ENCODE peak calls at places on chromosomes 12 and 14, in six cellular contexts. One of them, this sample, is unnamed.

GRCh38 chr12:98002887-98003493 is 512.4 kb upstream of the TMPO start:
- DNase-seq in neuronal stem cell: peak
- DNase-seq in IMR-90: peak
- DNase-seq in H1: peak
- DNase-seq in mesenchymal stem cell: peak
- DNase-seq in H9: peak
- DNase-seq in this sample: peak

GRCh38 chr14:65847065-65847847 is 434.7 kb downstream of the FUT8 start:
- DNase-seq in IMR-90: no peak
- DNase-seq in H9: no peak
- DNase-seq in mesenchymal stem cell: no peak
- DNase-seq in H1: no peak
- DNase-seq in neuronal stem cell: no peak
- DNase-seq in this sample: no peak

GRCh38 chr14:89352976-89353817 is 63.8 kb downstream of the FOXN3 start:
- DNase-seq in H9: no peak
- DNase-seq in neuronal stem cell: no peak
- DNase-seq in H1: no peak
- DNase-seq in mesenchymal stem cell: no peak
- DNase-seq in IMR-90: no peak
- DNase-seq in this sample: no peak

GRCh38 chr12:107610030-107610859 is 75.4 kb upstream of the PWP1 start:
- DNase-seq in neuronal stem cell: peak
- DNase-seq in H9: peak
- DNase-seq in H1: peak
- DNase-seq in IMR-90: peak
- DNase-seq in mesenchymal stem cell: peak
- DNase-seq in this sample: no peak

GRCh38 chr12:125208942-125209341 is 143.7 kb downstream of the AACS start:
- DNase-seq in IMR-90: no peak
- DNase-seq in mesenchymal stem cell: no peak
- DNase-seq in neuronal stem cell: no peak
- DNase-seq in H1: no peak
- DNase-seq in H9: no peak
- DNase-seq in this sample: no peak

GRCh38 chr12:72288911-72289310 is 16.7 kb downstream of the TRHDE start:
- DNase-seq in IMR-90: peak
- DNase-seq in mesenchymal stem cell: no peak
- DNase-seq in H9: no peak
- DNase-seq in H1: no peak
- DNase-seq in neuronal stem cell: no peak
- DNase-seq in this sample: no peak

GRCh38 chr12:29858270-29858786 is 74.6 kb upstream of the TMTC1 start:
- DNase-seq in mesenchymal stem cell: no peak
- DNase-seq in IMR-90: no peak
- DNase-seq in neuronal stem cell: no peak
- DNase-seq in H1: no peak
- DNase-seq in H9: no peak
- DNase-seq in this sample: no peak

GRCh38 chr14:52051861-52052260 is 17.0 kb downstream of the NID2 start:
- DNase-seq in IMR-90: peak
- DNase-seq in H1: no peak
- DNase-seq in mesenchymal stem cell: peak
- DNase-seq in neuronal stem cell: no peak
- DNase-seq in H9: no peak
- DNase-seq in this sample: no peak

GRCh38 chr14:99244960-99245340 is 27.0 kb downstream of the BCL11B start:
- DNase-seq in H1: no peak
- DNase-seq in IMR-90: no peak
- DNase-seq in neuronal stem cell: no peak
- DNase-seq in H9: no peak
- DNase-seq in mesenchymal stem cell: no peak
- DNase-seq in this sample: no peak
- H2BK5ac ChIP-seq in H1: peak
- H2BK5ac ChIP-seq in IMR-90: no peak
- H2BK5ac ChIP-seq in neuronal stem cell: no peak
- H2BK5ac ChIP-seq in H9: no peak
- H2BK5ac ChIP-seq in mesenchymal stem cell: no peak
- H2BK5ac ChIP-seq in this sample: no peak

GRCh38 chr14:24114536-24115450 is at the start of the genes DCAF11 and NRL:
- DNase-seq in mesenchymal stem cell: peak
- DNase-seq in H1: peak
- DNase-seq in IMR-90: peak
- DNase-seq in H9: peak
- DNase-seq in neuronal stem cell: peak
- DNase-seq in this sample: peak
- H3K18ac ChIP-seq in mesenchymal stem cell: peak
- H3K18ac ChIP-seq in H1: peak
- H3K18ac ChIP-seq in IMR-90: peak
- H3K18ac ChIP-seq in H9: peak
- H3K18ac ChIP-seq in neuronal stem cell: peak
- H3K18ac ChIP-seq in this sample: peak

GRCh38 chr12:24929953-24930352 is 18.9 kb downstream of the BCAT1 start:
- DNase-seq in mesenchymal stem cell: no peak
- DNase-seq in H9: no peak
- DNase-seq in IMR-90: no peak
- DNase-seq in H1: no peak
- DNase-seq in neuronal stem cell: no peak
- DNase-seq in this sample: no peak

GRCh38 chr12:24937553-24938244 is 11.2 kb downstream of the BCAT1 start:
- DNase-seq in neuronal stem cell: no peak
- DNase-seq in IMR-90: peak
- DNase-seq in H9: no peak
- DNase-seq in H1: no peak
- DNase-seq in mesenchymal stem cell: no peak
- DNase-seq in this sample: peak

GRCh38 chr12:24933694-24934407 is 15.1 kb downstream of the BCAT1 start:
- DNase-seq in IMR-90: no peak
- DNase-seq in neuronal stem cell: no peak
- DNase-seq in mesenchymal stem cell: no peak
- DNase-seq in H9: no peak
- DNase-seq in H1: no peak
- DNase-seq in this sample: no peak

GRCh38 chr12:24928131-24928530 is 20.8 kb downstream of the BCAT1 start:
- DNase-seq in IMR-90: no peak
- DNase-seq in H9: no peak
- DNase-seq in neuronal stem cell: no peak
- DNase-seq in H1: no peak
- DNase-seq in mesenchymal stem cell: no peak
- DNase-seq in this sample: no peak

GRCh38 chr12:24931666-24932405 is 17.1 kb downstream of the BCAT1 start:
- DNase-seq in mesenchymal stem cell: no peak
- DNase-seq in H1: no peak
- DNase-seq in neuronal stem cell: no peak
- DNase-seq in H9: no peak
- DNase-seq in IMR-90: peak
- DNase-seq in this sample: no peak
- H2AFZ ChIP-seq in mesenchymal stem cell: no peak
- H2AFZ ChIP-seq in H1: no peak
- H2AFZ ChIP-seq in neuronal stem cell: no peak
- H2AFZ ChIP-seq in H9: no peak
- H2AFZ ChIP-seq in IMR-90: no peak
- H2AFZ ChIP-seq in this sample: no peak

DNA sequence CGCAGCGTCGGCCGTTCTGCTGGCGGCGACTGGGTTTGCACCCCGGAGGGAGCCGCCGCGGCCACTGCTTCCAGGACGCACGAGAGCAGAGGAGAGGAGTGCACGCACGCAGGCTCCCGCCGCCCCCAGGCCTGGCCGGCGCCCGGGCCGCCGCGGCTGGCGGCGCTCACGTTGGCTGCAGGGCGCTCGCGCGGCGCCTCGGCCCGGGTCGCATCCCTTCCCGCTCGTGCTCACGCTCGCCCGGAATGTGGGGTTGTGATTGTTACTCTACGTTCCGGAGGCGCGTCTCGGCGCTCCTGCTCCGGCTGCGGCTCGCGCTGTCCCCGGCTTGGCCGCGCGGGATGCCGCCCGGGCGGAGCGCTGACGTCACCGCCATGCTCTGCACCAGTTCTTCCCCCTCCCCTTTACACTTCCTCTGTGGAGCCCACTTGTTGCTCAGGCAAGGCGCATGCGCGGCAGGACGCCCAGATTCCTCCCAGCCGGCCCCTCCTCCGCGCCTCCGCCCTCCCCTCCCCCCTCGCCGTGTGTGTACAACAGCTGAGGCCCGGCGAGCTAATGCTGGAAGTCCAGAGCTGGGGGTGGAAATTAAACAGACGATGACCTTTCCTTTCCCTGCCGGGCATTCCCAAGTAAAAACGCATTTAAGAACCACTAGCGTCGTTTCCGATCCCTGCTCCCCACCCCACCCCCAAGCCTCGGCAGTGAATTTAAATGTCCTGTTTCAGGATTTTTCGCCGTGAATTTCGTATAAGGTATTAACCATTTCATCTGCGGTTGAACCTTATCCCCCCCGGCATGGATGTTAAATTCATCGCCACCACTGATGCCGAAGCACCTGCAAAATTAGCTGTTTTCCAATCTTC is at the start of gene IRF2BPL:
- DNase-seq in mesenchymal stem cell: peak
- DNase-seq in IMR-90: peak
- DNase-seq in H9: peak
- DNase-seq in H1: no peak
- DNase-seq in neuronal stem cell: peak
- DNase-seq in this sample: peak
- H2BK5ac ChIP-seq in mesenchymal stem cell: peak
- H2BK5ac ChIP-seq in IMR-90: peak
- H2BK5ac ChIP-seq in H9: no peak
- H2BK5ac ChIP-seq in H1: peak
- H2BK5ac ChIP-seq in neuronal stem cell: no peak
- H2BK5ac ChIP-seq in this sample: peak

This sample was measured in trophoblast cell.